ENCODE peak calls at places on chromosomes 2 and 18, in four cellular contexts. O is upper lobe of left lung, F is thyroid gland, A is right lobe of liver. X is an unnamed sample.

GRCh38 chr2:191478754-191479679 is 198.9 kb upstream of the NABP1 start:
- DNase-seq in O (no peak), F (no peak), A (peak; percentile 51), X (peak; percentile 40)

GRCh38 chr18:1094408-1094807 is 189.7 kb downstream of the ADCYAP1 start:
- DNase-seq in O (no peak), F (no peak), A (no peak), X (no peak)

GRCh38 chr2:140122001-140122400 is 1341.8 kb upstream of the NXPH2 start:
- DNase-seq in O (no peak), F (no peak), A (no peak), X (no peak)

GRCh38 chr2:162916286-162916801 is 77.8 kb upstream of the KCNH7 start:
- DNase-seq in O (no peak), F (no peak), A (no peak), X (no peak)

GRCh38 chr2:201559067-201559710 is 84.1 kb downstream of the TMEM237 start:
- DNase-seq in O (peak; percentile 36), F (no peak), A (no peak), X (no peak)

GRCh38 chr2:131112477-131113027 is 7.4 kb downstream of the PLEKHB2 start:
- DNase-seq in O (no peak), F (no peak), A (no peak), X (no peak)

GRCh38 chr2:144712277-144712944 is 192.5 kb upstream of the ZEB2 start:
- DNase-seq in O (no peak), F (no peak), A (no peak), X (no peak)

GRCh38 chr2:3483227-3483985 is 35.9 kb downstream of the ADI1 start:
- DNase-seq in O (peak; percentile 90), F (peak; percentile 88), A (no peak), X (no peak)

GRCh38 chr2:151577116-151577515 is 157.2 kb downstream of the NEB start:
- DNase-seq in O (no peak), F (no peak), A (no peak), X (no peak)

GRCh38 chr2:195984951-195985726 is 83.5 kb downstream of the DNAH7 start:
- DNase-seq in O (no peak), F (no peak), A (no peak), X (no peak)

GRCh38 chr2:168050377-168050776 is 197.0 kb downstream of the STK39 start:
- DNase-seq in O (no peak), F (no peak), A (no peak), X (no peak)

GRCh38 chr2:25265802-25266201 is 75.9 kb downstream of the DNMT3A start:
- DNase-seq in O (no peak), F (peak; percentile 54), A (no peak), X (no peak)

GRCh38 chr2:7109558-7109935 is 192.3 kb downstream of the RNF144A start:
- DNase-seq in O (peak; percentile 35), F (no peak), A (no peak), X (no peak)

GRCh38 chr18:59748628-59749360 is 51.6 kb upstream of the CCBE1 start:
- DNase-seq in O (no peak), F (no peak), A (no peak), X (no peak)

GRCh38 chr2:65070172-65070830 is 14.1 kb downstream of the CEP68 start:
- DNase-seq in O (no peak), F (peak; percentile 77), A (no peak), X (no peak)

GRCh38 chr2:71048096-71048495 is 20.4 kb upstream of the NAGK start:
- DNase-seq in O (no peak), F (no peak), A (no peak), X (no peak)

GRCh38 chr2:237711458-237712150 is 84.2 kb downstream of the LRRFIP1 start:
- DNase-seq in O (peak; percentile 74), F (no peak), A (no peak), X (no peak)
- H3K4me1 ChIP-seq in O (peaks cover 44% of the 10 kb centered on the region), F (peaks cover 17% of the 10 kb centered on the region), A (no peaks in the 10 kb centered on the region), X (peaks cover 19% of the 10 kb centered on the region)

GRCh38 chr2:109172556-109173105 is 43.6 kb downstream of the SH3RF3 start:
- DNase-seq in O (no peak), F (no peak), A (no peak), X (no peak)

GRCh38 chr2:109173311-109174171 is 44.5 kb downstream of the SH3RF3 start:
- DNase-seq in O (peak; percentile 25), F (peak; percentile 10), A (peak; percentile 44), X (peak; percentile 41)

GRCh38 chr2:109174214-109174613 is 45.2 kb downstream of the SH3RF3 start:
- DNase-seq in O (no peak), F (no peak), A (no peak), X (no peak)

GRCh38 chr2:109170645-109171044 is 41.6 kb downstream of the SH3RF3 start:
- DNase-seq in O (peak; percentile 48), F (no peak), A (no peak), X (no peak)

GRCh38 chr2:109171444-109172334 is 42.7 kb downstream of the SH3RF3 start:
- DNase-seq in O (peak; percentile 84), F (peak; percentile 18), A (peak; percentile 35), X (peak; percentile 69)
- TF ChIP-seq POLR2A in O (no peak), F (no peak), A (no peak), X (no peak)

GRCh38 chr18:79738565-79739439 is 58.9 kb upstream of the KCNG2 start:
- DNase-seq in O (no peak), F (no peak), A (no peak), X (peak; percentile 31)

GRCh38 chr18:79738041-79738461 is 58.4 kb downstream of the CTDP1 start:
- DNase-seq in O (peak; percentile 46), F (no peak), A (no peak), X (no peak)

GRCh38 chr18:79736846-79737245 is 57.2 kb downstream of the CTDP1 start:
- DNase-seq in O (peak; percentile 60), F (no peak), A (no peak), X (no peak)

GRCh38 chr18:79736230-79736629 is 56.6 kb downstream of the CTDP1 start:
- DNase-seq in O (peak; percentile 78), F (no peak), A (no peak), X (no peak)

DNA sequence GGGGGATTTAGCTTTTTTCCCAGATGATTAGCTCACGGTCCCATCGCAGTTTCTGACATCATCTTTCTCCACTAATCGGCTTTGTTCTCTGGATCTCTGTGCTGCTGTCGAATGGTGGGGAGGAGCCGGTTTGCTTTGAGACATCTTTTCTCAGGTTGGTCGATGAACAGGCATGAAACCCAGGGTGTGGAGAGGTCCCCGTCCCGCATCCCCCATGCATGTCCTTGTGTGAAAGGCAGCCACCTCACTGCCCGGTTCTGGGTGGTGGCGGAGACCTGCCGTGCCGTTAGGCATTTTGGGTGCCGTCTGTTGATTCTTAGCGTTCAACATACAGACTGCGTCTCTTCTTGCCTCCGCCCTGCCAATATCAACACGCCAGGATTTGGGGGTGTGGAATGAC is 57.8 kb downstream of the CTDP1 start:
- DNase-seq in O (no peak), F (no peak), A (no peak), X (no peak)
- H3K36me3 ChIP-seq in O (peaks cover 21% of the 10 kb centered on the region), F (peaks cover 13% of the 10 kb centered on the region), A (peaks cover 13% of the 10 kb centered on the region), X (peaks cover 97% of the 10 kb centered on the region)

GRCh38 chr2:160390544-160391258 is 102.9 kb downstream of the RBMS1 start:
- DNase-seq in O (no peak), F (no peak), A (no peak), X (no peak)

GRCh38 chr2:160389875-160390274 is 103.7 kb downstream of the RBMS1 start:
- DNase-seq in O (no peak), F (no peak), A (no peak), X (no peak)

GRCh38 chr2:160384791-160385190 is 108.8 kb downstream of the RBMS1 start:
- DNase-seq in O (no peak), F (no peak), A (no peak), X (no peak)

GRCh38 chr2:160388464-160389263 is 104.9 kb downstream of the RBMS1 start:
- DNase-seq in O (no peak), F (peak; percentile 29), A (no peak), X (peak; percentile 64)

DNA sequence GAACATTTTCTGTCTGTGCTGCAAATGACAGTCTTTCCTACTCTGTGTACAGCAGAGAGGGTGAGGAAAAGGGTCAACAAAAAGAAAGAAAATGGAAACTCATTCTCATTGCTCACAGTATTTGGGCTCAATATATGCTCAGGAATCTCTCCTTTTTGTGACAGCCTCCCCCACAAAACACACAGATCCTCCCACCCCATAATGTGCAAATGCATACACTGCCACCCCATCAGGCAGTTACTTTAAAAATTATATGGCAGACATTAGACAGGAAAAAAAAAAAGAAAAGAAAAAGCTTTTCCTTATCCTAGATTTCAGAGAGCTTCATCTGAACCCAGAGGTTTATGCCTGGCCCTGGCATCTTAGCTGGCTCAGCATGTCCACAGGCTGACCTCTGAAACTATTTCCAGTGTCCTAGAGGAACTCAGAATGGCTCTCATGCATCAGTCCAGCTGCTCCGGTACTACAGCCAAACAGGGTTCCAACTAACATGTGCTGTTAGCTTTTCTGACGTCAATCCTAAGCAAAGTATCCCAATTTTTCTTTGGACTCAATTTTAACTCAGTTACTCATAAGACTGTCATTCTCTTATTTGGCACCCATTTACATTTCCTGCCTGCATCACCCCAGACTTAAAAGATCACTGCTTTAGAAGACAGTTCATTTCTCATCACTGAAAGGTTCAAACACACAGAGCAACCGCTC is 105.9 kb downstream of the RBMS1 start:
- DNase-seq in O (no peak), F (peak; percentile 27), A (no peak), X (peak; percentile 51)
- H3K4me1 ChIP-seq in O (peaks cover 79% of the 10 kb centered on the region), F (peaks cover 16% of the 10 kb centered on the region), A (no peaks in the 10 kb centered on the region), X (peaks cover 32% of the 10 kb centered on the region)

DNA sequence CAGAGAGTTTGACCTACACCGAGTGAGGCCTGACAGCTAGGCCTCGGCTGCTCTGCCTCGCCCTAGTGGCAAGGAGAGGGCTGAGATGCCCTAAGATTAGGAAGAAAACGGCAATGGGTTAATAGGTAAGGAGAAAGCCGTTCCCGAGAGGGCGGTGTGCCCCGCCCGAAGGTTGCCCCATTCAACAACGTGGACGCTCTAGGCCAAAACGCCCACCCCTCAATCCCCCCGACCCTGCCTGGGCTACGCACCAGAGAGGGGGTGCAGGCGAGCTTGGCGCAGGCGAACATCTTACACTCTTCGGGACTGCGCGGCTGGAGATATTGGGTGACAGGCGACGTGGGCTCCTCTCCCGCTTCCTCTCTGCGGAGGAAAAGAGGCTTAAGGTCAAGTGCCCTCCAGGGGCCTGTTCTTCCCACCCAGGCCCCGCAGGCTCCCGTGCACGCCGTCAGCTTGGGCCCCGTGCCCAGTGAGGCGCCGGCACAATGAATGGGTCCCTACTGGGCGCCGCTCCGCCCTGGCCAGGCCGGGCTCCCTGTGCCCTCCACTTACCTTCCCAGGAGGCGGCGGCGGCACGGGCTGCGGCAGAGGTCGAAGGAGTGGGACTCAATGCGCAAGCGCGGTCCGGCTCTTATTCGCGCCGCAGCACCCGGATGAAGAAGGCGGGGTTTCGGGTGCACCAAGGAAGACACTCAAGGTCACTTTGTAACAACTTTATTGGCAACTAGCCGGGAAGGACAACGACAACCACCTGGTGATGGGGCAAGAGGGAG is at the start of gene ATP5MC3:
- DNase-seq in O (peak; percentile 97), F (peak; percentile 94), A (peak; percentile 93), X (peak; percentile 90)
- TF ChIP-seq POLR2A in O (peak; percentile 63), F (peak; percentile 91), A (peak; percentile 84), X (peak; percentile 67)

DNA sequence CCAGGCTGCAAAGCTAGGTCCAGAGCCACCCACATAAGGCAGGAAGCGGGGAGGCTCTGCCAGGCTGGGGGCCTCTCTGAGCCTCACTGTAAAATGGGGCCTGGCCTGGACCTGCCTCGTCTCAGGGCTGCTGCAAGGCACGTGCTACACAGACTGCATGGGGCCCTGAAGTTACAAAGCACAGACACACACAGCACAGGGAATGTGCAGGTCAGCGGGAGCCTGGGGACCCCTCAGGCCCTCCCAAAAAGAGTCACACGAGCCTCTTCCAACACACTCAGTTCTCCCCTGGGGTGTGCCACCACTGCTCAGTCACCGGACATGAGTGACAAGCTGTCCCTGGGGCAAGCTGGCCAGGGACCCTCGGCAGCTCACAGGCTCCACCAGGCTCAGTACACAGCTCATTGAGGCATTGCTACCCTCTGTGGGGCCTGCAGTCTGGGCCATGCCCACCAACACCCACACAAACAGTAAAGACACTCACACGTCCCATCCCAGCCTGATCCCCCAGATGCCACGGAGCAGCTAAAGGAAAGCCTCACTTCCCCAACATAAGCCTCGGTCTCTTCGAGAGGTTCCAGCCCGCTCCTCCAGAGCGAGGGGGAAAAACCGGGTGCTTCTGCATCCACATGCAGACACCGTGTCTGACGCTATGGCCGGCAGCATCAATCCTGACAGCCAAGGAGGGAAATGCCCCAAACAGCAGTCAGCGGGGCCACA is 33.7 kb downstream of the BOK start:
- DNase-seq in O (no peak), F (no peak), A (no peak), X (no peak)
- H3K36me3 ChIP-seq in O (no peaks in the 10 kb centered on the region), F (peaks cover 8% of the 10 kb centered on the region), A (no peaks in the 10 kb centered on the region), X (peaks cover 99% of the 10 kb centered on the region)